ENCODE peak calls at places on chromosomes 3 and 15, in ten cellular contexts. C is K562; N is effector memory CD4-positive, alpha-beta T cell; O is MM.1S; U is left lung; B is upper lobe of left lung; I is gastrocnemius medialis; Q is CD4-positive, alpha-beta memory T cell; E is heart left ventricle; Y is sigmoid colon. A is an unnamed sample.

GRCh38 chr15:101089579-101090459 is 162.0 kb downstream of the CHSY1 start:
- DNase-seq in N (no peak), U (peak; percentile 30), Y (no peak), E (no peak), C (no peak), O (peak; percentile 37), B (no peak), I (no peak), Q (no peak), A (peak; percentile 17)

GRCh38 chr3:188243124-188243795 is 89.3 kb downstream of the LPP start:
- DNase-seq in Q (no peak), O (no peak), B (no peak), Y (no peak), C (no peak), E (no peak), U (no peak), I (no peak), N (no peak), A (no peak)

GRCh38 chr15:76866716-76867321 is 38.3 kb downstream of the SCAPER start:
- DNase-seq in B (no peak), U (no peak), E (no peak), C (no peak), O (peak; percentile 30), Q (peak; percentile 5), Y (no peak), I (no peak), N (no peak), A (no peak)

GRCh38 chr3:30496496-30496966 is 109.9 kb upstream of the TGFBR2 start:
- DNase-seq in I (peak; percentile 54), C (no peak), U (no peak), Y (peak; percentile 92), N (no peak), B (no peak), O (no peak), Q (no peak), E (no peak), A (no peak)

GRCh38 chr3:120526011-120526870 is 69.9 kb upstream of the NDUFB4 start:
- DNase-seq in Q (no peak), N (no peak), U (no peak), Y (no peak), B (no peak), I (no peak), E (no peak), C (no peak), O (no peak), A (no peak)

GRCh38 chr3:59251899-59252298 is 202.1 kb upstream of the CFAP20DC start:
- DNase-seq in B (no peak), E (no peak), I (no peak), N (no peak), O (no peak), U (no peak), Y (no peak), C (no peak), Q (no peak), A (no peak)

GRCh38 chr3:79973917-79974595 is 206.3 kb upstream of the ROBO1 start:
- DNase-seq in I (no peak), O (no peak), E (no peak), Q (no peak), U (no peak), N (no peak), Y (no peak), B (no peak), C (no peak), A (no peak)

GRCh38 chr3:197567900-197568685 is 12.3 kb upstream of the BDH1 start:
- DNase-seq in E (no peak), B (no peak), O (no peak), U (no peak), I (no peak), Y (no peak), N (no peak), Q (no peak), C (no peak), A (no peak)

GRCh38 chr3:168877899-168878298 is 782.2 kb upstream of the GOLIM4 start:
- DNase-seq in N (no peak), C (no peak), I (no peak), B (no peak), Q (no peak), U (no peak), Y (no peak), O (no peak), E (no peak), A (peak; percentile 24)

GRCh38 chr3:196572389-196572788 is 3.9 kb downstream of the FBXO45 start:
- DNase-seq in I (no peak), C (no peak), Y (no peak), B (no peak), O (no peak), Q (no peak), N (no peak), E (no peak), U (no peak), A (no peak)

DNA sequence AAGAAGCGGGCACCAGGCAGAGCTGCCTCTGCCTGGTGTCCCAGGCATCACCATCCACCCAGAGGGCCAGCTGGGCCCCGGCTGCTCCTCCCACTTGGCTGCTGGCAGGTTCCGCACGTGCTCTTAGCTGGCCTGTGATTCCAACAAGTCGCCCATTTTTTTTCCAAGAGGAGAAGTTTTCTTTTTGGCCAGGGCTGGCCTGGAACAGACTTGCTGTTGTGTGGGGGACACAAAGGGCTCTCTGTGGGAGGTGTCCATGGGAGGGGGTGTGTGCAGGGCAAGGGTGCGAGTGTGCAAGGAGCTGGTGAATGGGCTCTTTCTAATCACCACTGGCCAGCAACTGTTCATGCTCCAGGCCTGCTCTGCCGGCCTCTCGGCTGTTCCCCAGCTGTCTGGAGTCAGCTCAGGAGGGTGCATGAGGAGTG is 7.3 kb downstream of the AMOTL2 start:
- DNase-seq in Y (peak; percentile 85), O (no peak), I (peak; percentile 68), N (no peak), B (peak; percentile 83), Q (no peak), C (no peak), U (peak; percentile 31), E (peak; percentile 51), A (no peak)
- H3K4me1 ChIP-seq in Y (peaks cover 98% of the 10 kb centered on the region), O (peaks cover 17% of the 10 kb centered on the region), I (peaks cover 90% of the 10 kb centered on the region), N (peaks cover 23% of the 10 kb centered on the region), B (peaks cover 100% of the 10 kb centered on the region), Q (peaks cover 27% of the 10 kb centered on the region), C (peaks cover 7% of the 10 kb centered on the region), U (peaks cover 74% of the 10 kb centered on the region), E (peaks cover 98% of the 10 kb centered on the region), A (peaks cover 31% of the 10 kb centered on the region)

GRCh38 chr3:4584537-4585249 is 91.5 kb downstream of the ITPR1 start:
- DNase-seq in I (no peak), Q (peak; percentile 21), U (peak; percentile 47), N (no peak), E (peak; percentile 46), B (no peak), Y (peak; percentile 67), O (no peak), C (no peak), A (no peak)
- H3K4me3 ChIP-seq in I (peak overlapping the region; percentile 32), Q (peak overlapping the region; percentile 35), U (peak overlapping the region; percentile 13), N (no peak overlapping the region), E (peak overlapping the region; percentile 43), B (peak overlapping the region; percentile 32), Y (peak overlapping the region; percentile 41), O (peak overlapping the region; percentile 37), C (no peak overlapping the region), A (no peak overlapping the region)

GRCh38 chr3:177379045-177379444 is 181.8 kb upstream of the TBL1XR1 start:
- DNase-seq in Y (no peak), E (no peak), U (no peak), B (no peak), I (peak; percentile 41), Q (no peak), O (peak; percentile 55), N (no peak), C (no peak), A (no peak)
- H3K9me3 ChIP-seq in Y (no peaks in the 10 kb centered on the region), E (no peaks in the 10 kb centered on the region), U (peaks cover 6% of the 10 kb centered on the region), B (no peaks in the 10 kb centered on the region), I (peaks cover 3% of the 10 kb centered on the region), Q (no peaks in the 10 kb centered on the region), O (no peaks in the 10 kb centered on the region), N (no peaks in the 10 kb centered on the region), C (peaks cover 3% of the 10 kb centered on the region), A (no peaks in the 10 kb centered on the region)

GRCh38 chr3:15630646-15631350 is 29.3 kb downstream of the BTD start:
- DNase-seq in B (no peak), Q (no peak), U (no peak), N (no peak), C (no peak), Y (no peak), E (no peak), I (no peak), O (no peak), A (no peak)
- H3K4me1 ChIP-seq in B (peaks cover 27% of the 10 kb centered on the region), Q (peaks cover 26% of the 10 kb centered on the region), U (peaks cover 6% of the 10 kb centered on the region), N (peaks cover under 1% of the 10 kb centered on the region), C (peaks cover 3% of the 10 kb centered on the region), Y (peaks cover 50% of the 10 kb centered on the region), E (peaks cover 30% of the 10 kb centered on the region), I (peaks cover 35% of the 10 kb centered on the region), O (peaks cover 8% of the 10 kb centered on the region), A (peaks cover 2% of the 10 kb centered on the region)

GRCh38 chr3:157156844-157157635 is 2.9 kb downstream of the CCNL1 start:
- DNase-seq in O (peak; percentile 42), N (no peak), Y (no peak), I (no peak), Q (no peak), U (no peak), B (no peak), E (no peak), C (no peak), A (no peak)

GRCh38 chr3:157152930-157153329 is 7.0 kb downstream of the CCNL1 start:
- DNase-seq in Y (no peak), C (no peak), E (no peak), I (no peak), N (no peak), Q (no peak), O (no peak), B (no peak), U (no peak), A (no peak)

GRCh38 chr3:157154563-157155333 is 5.2 kb downstream of the CCNL1 start:
- DNase-seq in C (no peak), N (no peak), I (no peak), U (no peak), Q (no peak), Y (no peak), O (peak; percentile 60), B (no peak), E (no peak), A (no peak)

GRCh38 chr3:157157836-157158235 is 2.1 kb downstream of the CCNL1 start:
- DNase-seq in N (no peak), C (no peak), O (no peak), Q (no peak), I (no peak), Y (no peak), E (no peak), U (no peak), B (no peak), A (no peak)

GRCh38 chr3:157155591-157155990 is 4.4 kb downstream of the CCNL1 start:
- DNase-seq in Q (no peak), B (no peak), C (no peak), N (no peak), I (no peak), O (no peak), Y (no peak), U (no peak), E (no peak), A (no peak)
- H3K4me3 ChIP-seq in Q (no peak overlapping the region), B (no peak overlapping the region), C (no peak overlapping the region), N (no peak overlapping the region), I (no peak overlapping the region), O (peak overlapping the region; percentile 98), Y (peak overlapping the region; percentile 99), U (no peak overlapping the region), E (peak overlapping the region; percentile 97), A (no peak overlapping the region)

GRCh38 chr15:39298563-39298962 is 282.3 kb upstream of the THBS1 start:
- DNase-seq in N (no peak), I (no peak), U (no peak), C (no peak), Q (no peak), E (no peak), Y (no peak), B (no peak), O (no peak), A (no peak)
- H3K9me3 ChIP-seq in N (no peaks in the 10 kb centered on the region), I (no peaks in the 10 kb centered on the region), U (no peaks in the 10 kb centered on the region), C (no peaks in the 10 kb centered on the region), Q (no peaks in the 10 kb centered on the region), E (no peaks in the 10 kb centered on the region), Y (no peaks in the 10 kb centered on the region), B (no peaks in the 10 kb centered on the region), O (no peaks in the 10 kb centered on the region), A (no peaks in the 10 kb centered on the region)